ENCODE peak calls at places on chromosomes 12 and 14, in ten cellular contexts. X is body of pancreas, P is fibroblast of lung, E is heart right ventricle, D is uterus, H is GM06990, N is mammary epithelial cell, M is right lobe of liver, A is cardiac fibroblast, C is HFFc6. J is an unnamed sample.

GRCh38 chr14:75522224-75522764 is at the start of gene BATF:
- DNase-seq in X (no peak), P (no peak), E (no peak), D (no peak), H (peak), N (no peak), M (peak), A (peak), C (no peak), J (no peak)

GRCh38 chr14:70045715-70046535 is 142.8 kb downstream of the SLC8A3 start:
- DNase-seq in X (peak), P (peak), E (peak), D (no peak), H (peak), N (peak), M (peak), A (peak), C (peak), J (peak)

GRCh38 chr12:106522708-106523107 is 60.1 kb upstream of the RFX4 start:
- DNase-seq in X (no peak), P (no peak), E (no peak), D (no peak), H (no peak), N (peak), M (no peak), A (no peak), C (no peak), J (no peak)

GRCh38 chr14:88507208-88507607 is 47.6 kb downstream of the PTPN21 start:
- DNase-seq in X (no peak), P (no peak), E (no peak), D (no peak), H (no peak), N (no peak), M (no peak), A (no peak), C (no peak), J (no peak)

GRCh38 chr14:34251662-34252061 is 210.4 kb downstream of the SPTSSA start:
- DNase-seq in X (no peak), P (no peak), E (no peak), D (no peak), H (no peak), N (no peak), M (no peak), A (no peak), C (no peak), J (no peak)

GRCh38 chr12:104315326-104316224 is 12.0 kb downstream of the EID3 start:
- DNase-seq in X (no peak), P (peak), E (no peak), D (no peak), H (no peak), N (peak), M (no peak), A (no peak), C (no peak), J (no peak)

GRCh38 chr14:24308342-24309124 is 756 bp upstream of the CIDEB start:
- DNase-seq in X (no peak), P (no peak), E (no peak), D (no peak), H (no peak), N (no peak), M (peak), A (no peak), C (no peak), J (no peak)

GRCh38 chr14:90848944-90849731 is 32.9 kb upstream of the TTC7B start:
- DNase-seq in X (no peak), P (no peak), E (no peak), D (no peak), H (no peak), N (no peak), M (no peak), A (no peak), C (no peak), J (no peak)

GRCh38 chr12:44428825-44429224 is 447.3 kb downstream of the NELL2 start:
- DNase-seq in X (no peak), P (no peak), E (no peak), D (no peak), H (no peak), N (no peak), M (no peak), A (no peak), C (no peak), J (no peak)

GRCh38 chr14:68374682-68375081 is 418.2 kb downstream of the ZFP36L1 start:
- DNase-seq in X (peak), P (no peak), E (no peak), D (peak), H (no peak), N (no peak), M (no peak), A (no peak), C (no peak), J (no peak)

GRCh38 chr12:31323466-31324115 is 2.4 kb downstream of the SINHCAF start:
- DNase-seq in X (no peak), P (peak), E (peak), D (no peak), H (peak), N (peak), M (peak), A (peak), C (peak), J (peak)

GRCh38 chr12:31322651-31323248 is 3.2 kb downstream of the SINHCAF start:
- DNase-seq in X (no peak), P (peak), E (no peak), D (no peak), H (no peak), N (peak), M (no peak), A (peak), C (no peak), J (peak)

GRCh38 chr12:31324845-31325523 is 966 bp downstream of the SINHCAF start:
- DNase-seq in X (peak), P (peak), E (peak), D (peak), H (peak), N (peak), M (peak), A (peak), C (peak), J (peak)

GRCh38 chr12:31325524-31325875 is 450 bp downstream of the SINHCAF start:
- DNase-seq in X (peak), P (no peak), E (peak), D (peak), H (no peak), N (no peak), M (peak), A (peak), C (no peak), J (no peak)

DNA sequence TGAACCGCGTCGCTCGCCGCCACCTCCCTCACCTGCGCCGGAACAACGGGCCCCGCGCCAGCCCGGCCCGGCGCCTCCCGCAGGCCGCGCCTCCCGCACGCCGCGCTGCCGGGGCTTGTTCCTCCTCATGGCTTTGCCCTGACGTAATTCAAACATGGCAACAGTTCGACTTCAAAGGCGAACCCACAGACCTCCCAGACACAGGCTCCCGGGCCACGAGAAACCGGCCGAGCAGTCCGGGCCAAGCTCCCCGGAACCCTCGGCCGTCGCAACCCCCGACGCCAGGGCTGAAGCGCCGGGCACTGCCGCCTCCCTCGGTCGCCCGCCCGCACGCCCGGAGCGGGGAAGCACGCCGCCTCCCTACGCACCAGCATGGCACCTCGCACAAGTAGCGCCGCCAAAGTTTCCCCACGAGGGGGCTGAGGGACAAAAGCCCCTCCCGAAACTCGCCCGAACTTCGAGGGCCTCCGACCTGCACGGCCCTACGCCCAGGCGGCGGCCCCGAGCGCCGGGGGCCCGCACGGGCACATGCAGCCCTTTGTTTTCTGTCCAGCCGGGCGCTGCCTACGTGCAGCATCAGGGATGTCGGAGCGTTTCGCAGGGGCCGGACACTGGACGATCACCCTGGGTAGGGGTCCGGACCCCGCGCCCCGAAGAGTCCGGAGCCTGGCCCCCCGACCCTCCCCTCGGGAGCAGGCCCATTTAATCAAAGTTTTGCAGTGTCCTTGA is 1.7 kb downstream of the SINHCAF start:
- DNase-seq in X (peak), P (peak), E (peak), D (peak), H (peak), N (peak), M (peak), A (peak), C (peak), J (peak)
- TF ChIP-seq CTCF in X (no peak), P (peak), E (no peak), D (no peak), H (peak), N (no peak), M (no peak), A (no peak), C (peak), J (no peak)

GRCh38 chr14:77376771-77377501 is at the start of the genes SAMD15 and TMED8:
- DNase-seq in X (peak), P (peak), E (peak), D (peak), H (peak), N (peak), M (peak), A (peak), C (peak), J (peak)
- TF ChIP-seq CTCF in X (peak), P (peak), E (peak), D (peak), H (no peak), N (peak), M (peak), A (peak), C (peak), J (peak)

GRCh38 chr12:3885179-3886094 is 12.2 kb upstream of the PARP11 start:
- DNase-seq in X (no peak), P (peak), E (peak), D (peak), H (no peak), N (peak), M (no peak), A (peak), C (peak), J (peak)

GRCh38 chr12:3884671-3885070 is 11.5 kb upstream of the PARP11 start:
- DNase-seq in X (no peak), P (no peak), E (no peak), D (no peak), H (no peak), N (no peak), M (no peak), A (no peak), C (no peak), J (no peak)

GRCh38 chr12:3882396-3882795 is 9.2 kb upstream of the PARP11 start:
- DNase-seq in X (no peak), P (no peak), E (no peak), D (no peak), H (no peak), N (no peak), M (no peak), A (no peak), C (no peak), J (no peak)

GRCh38 chr12:3881208-3881980 is 8.2 kb upstream of the PARP11 start:
- DNase-seq in X (no peak), P (no peak), E (no peak), D (no peak), H (no peak), N (no peak), M (no peak), A (no peak), C (no peak), J (no peak)

GRCh38 chr12:3882896-3883564 is 9.8 kb upstream of the PARP11 start:
- DNase-seq in X (no peak), P (peak), E (no peak), D (no peak), H (no peak), N (peak), M (no peak), A (peak), C (no peak), J (peak)
- TF ChIP-seq CTCF in X (no peak), P (peak), E (peak), D (no peak), H (peak), N (peak), M (peak), A (peak), C (peak), J (peak)

DNA sequence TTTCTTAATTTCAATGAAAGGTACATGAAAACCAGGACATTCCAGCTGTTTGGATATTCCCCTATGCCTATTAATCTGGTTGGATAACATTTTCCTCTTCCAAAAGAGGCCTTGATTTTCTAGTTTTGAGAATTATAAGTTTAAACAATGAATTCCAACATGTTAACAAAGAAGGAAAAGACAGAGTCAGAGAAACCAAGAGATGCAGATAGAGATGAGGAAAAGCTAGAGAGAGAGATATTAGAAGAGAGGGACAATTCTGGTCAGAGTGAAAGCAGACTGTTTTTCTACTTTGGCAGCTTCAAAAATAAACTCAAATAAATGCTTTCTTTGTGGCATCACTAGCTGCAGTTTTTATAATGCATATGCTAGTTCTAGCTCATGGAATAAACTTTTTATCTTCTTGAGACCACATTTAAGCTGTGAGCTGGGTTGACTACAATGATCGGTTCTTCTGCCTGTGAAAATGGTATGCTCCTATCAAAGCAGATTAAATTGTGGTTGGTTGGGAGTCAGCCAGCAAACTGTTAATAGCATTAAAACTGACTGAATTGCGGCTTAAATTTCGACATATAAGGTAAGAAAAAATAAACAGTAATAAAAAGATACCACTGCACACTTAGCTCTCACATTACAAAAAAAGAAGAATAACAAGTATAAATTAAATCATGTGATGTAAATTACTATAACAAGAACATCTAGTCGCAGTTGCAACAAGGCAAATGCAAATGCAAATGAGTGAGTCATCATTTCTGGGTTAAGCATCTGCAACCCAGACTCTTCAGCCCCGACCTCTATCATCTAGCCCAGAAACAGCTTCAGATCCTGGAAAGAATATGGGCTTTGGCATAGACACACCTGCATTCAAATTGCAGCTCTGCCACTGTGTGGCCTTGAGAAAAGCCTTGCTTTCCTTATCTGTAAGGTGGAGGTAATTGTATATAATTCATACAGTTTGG is 19.7 kb upstream of the DHRS7 start:
- DNase-seq in X (no peak), P (peak), E (no peak), D (no peak), H (no peak), N (no peak), M (no peak), A (no peak), C (no peak), J (no peak)
- TF ChIP-seq CTCF in X (no peak), P (no peak), E (no peak), D (no peak), H (no peak), N (no peak), M (no peak), A (no peak), C (peak), J (no peak)

DNA sequence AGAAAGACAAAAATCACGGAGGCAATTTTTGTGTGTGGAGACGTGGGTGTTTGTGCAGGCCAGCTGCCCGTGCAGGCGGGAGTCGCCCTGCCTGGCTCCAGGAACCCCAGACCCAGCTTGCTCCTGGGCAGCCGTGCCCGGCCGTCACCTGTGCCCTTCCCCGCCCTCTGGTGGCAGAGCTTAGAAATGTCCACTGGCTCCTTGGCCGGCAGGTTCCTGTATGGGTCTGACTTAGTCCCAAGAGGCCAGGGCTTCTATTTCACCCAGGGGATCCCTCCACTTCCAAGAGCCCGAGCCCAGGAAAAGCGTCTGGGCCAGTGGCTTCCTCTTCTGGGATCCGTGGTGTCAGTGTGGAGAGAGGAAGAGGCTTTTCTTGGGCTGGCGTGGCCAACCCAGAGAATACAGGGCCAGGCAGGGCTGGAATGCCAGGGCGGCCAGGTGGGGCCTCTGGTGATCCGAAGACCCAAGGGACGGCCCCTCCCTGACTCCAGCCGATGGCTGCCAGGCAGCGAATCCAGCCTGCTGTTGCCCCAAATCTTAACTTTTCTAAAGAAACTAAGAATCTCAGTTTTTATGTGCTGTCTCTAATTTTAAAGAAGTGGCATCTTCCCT is 120.9 kb downstream of the TMEM132C start:
- DNase-seq in X (peak), P (no peak), E (peak), D (peak), H (peak), N (no peak), M (no peak), A (peak), C (no peak), J (no peak)
- TF ChIP-seq CTCF in X (peak), P (no peak), E (peak), D (peak), H (peak), N (peak), M (peak), A (peak), C (peak), J (no peak)

GRCh38 chr12:84983289-84983688 is 52.8 kb downstream of the TSPAN19 start:
- DNase-seq in X (no peak), P (no peak), E (no peak), D (no peak), H (no peak), N (no peak), M (no peak), A (no peak), C (no peak), J (no peak)
- TF ChIP-seq CTCF in X (no peak), P (peak), E (no peak), D (no peak), H (no peak), N (no peak), M (no peak), A (no peak), C (no peak), J (no peak)

GRCh38 chr12:124893792-124894516 is 20.5 kb downstream of the UBC start:
- DNase-seq in X (no peak), P (no peak), E (no peak), D (no peak), H (peak), N (no peak), M (no peak), A (no peak), C (no peak), J (no peak)
- TF ChIP-seq CTCF in X (no peak), P (no peak), E (no peak), D (no peak), H (no peak), N (no peak), M (no peak), A (no peak), C (no peak), J (no peak)

DNA sequence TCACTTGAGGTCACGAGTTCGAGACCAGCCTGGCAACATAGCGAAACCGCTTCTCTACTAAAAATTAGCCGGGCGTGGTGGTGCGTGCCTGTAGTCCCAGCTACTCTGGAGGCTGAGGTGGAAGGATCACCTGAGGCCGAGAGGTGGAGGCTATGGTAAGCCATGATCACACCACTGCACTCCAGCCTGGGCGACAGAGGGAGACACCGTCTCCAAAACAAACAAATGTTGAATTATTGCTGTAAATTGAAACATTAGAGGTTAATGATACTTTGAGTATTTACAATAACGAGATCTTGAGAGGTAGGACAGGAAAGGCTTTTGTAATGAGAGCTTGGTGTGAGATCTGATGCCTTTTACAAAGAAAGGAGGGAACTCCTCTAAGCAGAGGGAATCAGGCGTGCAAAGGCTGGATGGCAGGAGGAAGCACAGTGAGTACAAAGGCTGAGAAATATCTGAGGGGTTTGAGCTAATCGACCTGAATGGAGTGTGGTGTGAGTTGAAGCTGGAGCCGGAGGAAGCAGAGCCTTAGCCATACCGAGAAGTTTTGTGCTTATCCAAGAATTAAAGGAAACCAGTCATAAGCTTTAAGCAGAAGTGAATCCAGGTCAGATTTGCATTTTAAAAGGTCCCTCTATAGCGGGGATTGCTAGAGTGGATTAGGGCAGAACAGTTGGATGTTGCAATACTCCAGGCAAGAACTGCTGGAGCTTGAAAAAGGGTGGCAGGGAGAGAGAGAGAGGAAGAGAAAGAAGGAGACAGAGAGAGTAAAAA is 1.1 kb downstream of the RHNO1 start:
- DNase-seq in X (no peak), P (peak), E (no peak), D (no peak), H (no peak), N (peak), M (peak), A (peak), C (peak), J (peak)
- TF ChIP-seq CTCF in X (no peak), P (peak), E (no peak), D (no peak), H (no peak), N (no peak), M (no peak), A (no peak), C (peak), J (no peak)

J was measured in fibroblast of pulmonary artery.